ENCODE peak calls at places on chromosomes 12 and 14, in six cellular contexts. One of them, this sample, is unnamed.

GRCh38 chr12:5376591-5377207 is 55.2 kb upstream of the NTF3 start:
- DNase-seq in A549: no peak
- DNase-seq in hippocampal formation: no peak
- DNase-seq in sciatic nerve: no peak
- DNase-seq in CD8-positive, alpha-beta T cell: no peak
- DNase-seq in PC-3: peak
- DNase-seq in this sample: no peak

GRCh38 chr14:93110856-93111419 is 4.8 kb downstream of the ITPK1 start:
- DNase-seq in hippocampal formation: no peak
- DNase-seq in A549: no peak
- DNase-seq in sciatic nerve: no peak
- DNase-seq in CD8-positive, alpha-beta T cell: no peak
- DNase-seq in PC-3: no peak
- DNase-seq in this sample: no peak

GRCh38 chr14:103755060-103755459 is 39.5 kb downstream of the ZFYVE21 start:
- DNase-seq in A549: no peak
- DNase-seq in CD8-positive, alpha-beta T cell: no peak
- DNase-seq in hippocampal formation: no peak
- DNase-seq in PC-3: no peak
- DNase-seq in sciatic nerve: no peak
- DNase-seq in this sample: no peak

GRCh38 chr12:54052745-54053624 is 650 bp upstream of the HOXC4 start:
- DNase-seq in hippocampal formation: no peak
- DNase-seq in sciatic nerve: no peak
- DNase-seq in CD8-positive, alpha-beta T cell: no peak
- DNase-seq in A549: peak
- DNase-seq in PC-3: no peak
- DNase-seq in this sample: no peak

GRCh38 chr12:68158427-68158826 is 1.1 kb downstream of the IFNG start:
- DNase-seq in A549: no peak
- DNase-seq in PC-3: peak
- DNase-seq in CD8-positive, alpha-beta T cell: no peak
- DNase-seq in sciatic nerve: no peak
- DNase-seq in hippocampal formation: no peak
- DNase-seq in this sample: no peak

GRCh38 chr12:53090105-53090504 is 7.4 kb upstream of the IGFBP6 start:
- DNase-seq in CD8-positive, alpha-beta T cell: no peak
- DNase-seq in A549: no peak
- DNase-seq in hippocampal formation: no peak
- DNase-seq in PC-3: no peak
- DNase-seq in sciatic nerve: no peak
- DNase-seq in this sample: no peak

GRCh38 chr12:508795-509194 is 49.1 kb downstream of the B4GALNT3 start:
- DNase-seq in A549: no peak
- DNase-seq in PC-3: peak
- DNase-seq in sciatic nerve: no peak
- DNase-seq in CD8-positive, alpha-beta T cell: no peak
- DNase-seq in hippocampal formation: no peak
- DNase-seq in this sample: no peak

GRCh38 chr12:105253882-105254513 is 18.0 kb upstream of the APPL2 start:
- DNase-seq in sciatic nerve: no peak
- DNase-seq in A549: peak
- DNase-seq in hippocampal formation: no peak
- DNase-seq in CD8-positive, alpha-beta T cell: no peak
- DNase-seq in PC-3: peak
- DNase-seq in this sample: no peak